ENCODE peak calls at places on chromosomes 7 and 10, in eight cellular contexts. One of them, this sample, is unnamed.

GRCh38 chr10:69955897-69956832 is 96.5 kb upstream of the MACROH2A2 start:
- DNase-seq in A549: no peak
- DNase-seq in AG10803: no peak
- DNase-seq in pancreas: no peak
- DNase-seq in prostate gland: no peak
- DNase-seq in left lung: peak; percentile 15
- DNase-seq in IMR-90: no peak
- DNase-seq in gastrocnemius medialis: no peak
- DNase-seq in this sample: no peak

GRCh38 chr10:126842836-126843235 is 62.4 kb upstream of the DOCK1 start:
- DNase-seq in IMR-90: no peak
- DNase-seq in prostate gland: no peak
- DNase-seq in gastrocnemius medialis: no peak
- DNase-seq in AG10803: no peak
- DNase-seq in left lung: no peak
- DNase-seq in A549: no peak
- DNase-seq in pancreas: no peak
- DNase-seq in this sample: no peak

GRCh38 chr10:21021843-21022594 is 124.9 kb upstream of the NEBL start:
- DNase-seq in prostate gland: no peak
- DNase-seq in pancreas: no peak
- DNase-seq in A549: peak; percentile 22
- DNase-seq in AG10803: no peak
- DNase-seq in IMR-90: no peak
- DNase-seq in gastrocnemius medialis: no peak
- DNase-seq in left lung: no peak
- DNase-seq in this sample: peak; percentile 3

GRCh38 chr10:14325325-14325955 is 5.3 kb downstream of the FRMD4A start:
- DNase-seq in IMR-90: peak; percentile 12
- DNase-seq in AG10803: no peak
- DNase-seq in gastrocnemius medialis: no peak
- DNase-seq in left lung: no peak
- DNase-seq in prostate gland: peak; percentile 39
- DNase-seq in pancreas: peak; percentile 82
- DNase-seq in A549: peak; percentile 18
- DNase-seq in this sample: peak; percentile 55

GRCh38 chr7:80018941-80019808 is 115.5 kb upstream of the GNAI1 start:
- DNase-seq in AG10803: peak; percentile 38
- DNase-seq in IMR-90: peak; percentile 64
- DNase-seq in A549: peak; percentile 54
- DNase-seq in left lung: peak; percentile 36
- DNase-seq in prostate gland: no peak
- DNase-seq in pancreas: no peak
- DNase-seq in gastrocnemius medialis: no peak
- DNase-seq in this sample: no peak

GRCh38 chr7:37105119-37105518 is 343.5 kb downstream of the ELMO1 start:
- DNase-seq in left lung: no peak
- DNase-seq in IMR-90: no peak
- DNase-seq in AG10803: no peak
- DNase-seq in gastrocnemius medialis: no peak
- DNase-seq in A549: no peak
- DNase-seq in pancreas: no peak
- DNase-seq in prostate gland: no peak
- DNase-seq in this sample: no peak

GRCh38 chr10:121459279-121459764 is 138.9 kb downstream of the FGFR2 start:
- DNase-seq in left lung: no peak
- DNase-seq in prostate gland: no peak
- DNase-seq in IMR-90: no peak
- DNase-seq in A549: no peak
- DNase-seq in AG10803: no peak
- DNase-seq in pancreas: no peak
- DNase-seq in gastrocnemius medialis: no peak
- DNase-seq in this sample: no peak

GRCh38 chr10:78069151-78069550 is 35.5 kb downstream of the RPS24 start:
- DNase-seq in left lung: no peak
- DNase-seq in AG10803: no peak
- DNase-seq in A549: no peak
- DNase-seq in IMR-90: no peak
- DNase-seq in prostate gland: no peak
- DNase-seq in gastrocnemius medialis: no peak
- DNase-seq in pancreas: no peak
- DNase-seq in this sample: no peak

GRCh38 chr7:142104550-142105527 is 6.7 kb upstream of the MGAM2 start:
- DNase-seq in IMR-90: no peak
- DNase-seq in A549: peak; percentile 50
- DNase-seq in gastrocnemius medialis: no peak
- DNase-seq in pancreas: no peak
- DNase-seq in left lung: peak; percentile 46
- DNase-seq in AG10803: no peak
- DNase-seq in prostate gland: no peak
- DNase-seq in this sample: no peak

GRCh38 chr7:33644489-33644888 is 260.9 kb upstream of the BMPER start:
- DNase-seq in gastrocnemius medialis: no peak
- DNase-seq in IMR-90: peak; percentile 40
- DNase-seq in pancreas: no peak
- DNase-seq in A549: no peak
- DNase-seq in prostate gland: no peak
- DNase-seq in left lung: no peak
- DNase-seq in AG10803: no peak
- DNase-seq in this sample: no peak

GRCh38 chr10:33345236-33345635 is 10.8 kb upstream of the NRP1 start:
- DNase-seq in gastrocnemius medialis: no peak
- DNase-seq in prostate gland: no peak
- DNase-seq in IMR-90: no peak
- DNase-seq in AG10803: no peak
- DNase-seq in pancreas: no peak
- DNase-seq in A549: no peak
- DNase-seq in left lung: no peak
- DNase-seq in this sample: no peak

GRCh38 chr10:15385552-15386455 is 14.7 kb upstream of the FAM171A1 start:
- DNase-seq in left lung: no peak
- DNase-seq in pancreas: no peak
- DNase-seq in AG10803: no peak
- DNase-seq in gastrocnemius medialis: no peak
- DNase-seq in IMR-90: no peak
- DNase-seq in A549: no peak
- DNase-seq in prostate gland: no peak
- DNase-seq in this sample: no peak

GRCh38 chr7:31052504-31052840 is 364 bp downstream of the ADCYAP1R1 start:
- DNase-seq in prostate gland: no peak
- DNase-seq in IMR-90: no peak
- DNase-seq in pancreas: no peak
- DNase-seq in A549: no peak
- DNase-seq in gastrocnemius medialis: no peak
- DNase-seq in left lung: no peak
- DNase-seq in AG10803: no peak
- DNase-seq in this sample: no peak

GRCh38 chr7:79008786-79009185 is 444.7 kb downstream of the MAGI2 start:
- DNase-seq in IMR-90: no peak
- DNase-seq in prostate gland: no peak
- DNase-seq in pancreas: no peak
- DNase-seq in A549: no peak
- DNase-seq in left lung: no peak
- DNase-seq in AG10803: no peak
- DNase-seq in gastrocnemius medialis: no peak
- DNase-seq in this sample: no peak

GRCh38 chr7:12909483-12909882 is 222.1 kb downstream of the ARL4A start:
- DNase-seq in gastrocnemius medialis: no peak
- DNase-seq in prostate gland: no peak
- DNase-seq in IMR-90: no peak
- DNase-seq in left lung: no peak
- DNase-seq in pancreas: no peak
- DNase-seq in A549: no peak
- DNase-seq in AG10803: no peak
- DNase-seq in this sample: no peak

GRCh38 chr10:46229144-46229563 is 57.6 kb upstream of the ANTXRL start:
- DNase-seq in prostate gland: no peak
- DNase-seq in pancreas: no peak
- DNase-seq in AG10803: no peak
- DNase-seq in gastrocnemius medialis: no peak
- DNase-seq in left lung: no peak
- DNase-seq in IMR-90: no peak
- DNase-seq in A549: peak; percentile 64
- DNase-seq in this sample: no peak

DNA sequence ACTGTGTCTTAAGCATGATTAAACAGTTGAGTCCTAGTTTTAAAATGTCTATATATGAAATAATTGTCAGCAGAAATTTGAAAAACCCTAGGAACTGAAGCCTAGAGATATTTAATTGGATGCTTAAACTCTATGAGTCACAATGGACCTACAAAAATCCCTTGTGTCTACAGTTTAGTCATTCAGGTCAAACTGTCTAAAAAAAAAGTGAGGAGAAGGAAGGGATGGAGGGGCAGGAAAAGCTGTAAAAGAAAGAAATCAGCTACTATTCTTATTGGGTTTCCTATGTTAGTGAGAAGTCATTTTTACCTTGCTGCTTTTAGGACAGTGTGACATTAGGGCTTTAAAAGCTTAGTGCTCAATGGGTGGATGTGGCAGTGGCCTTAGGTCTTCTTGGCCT is 406.1 kb upstream of the FZD8 start:
- DNase-seq in AG10803: no peak
- DNase-seq in gastrocnemius medialis: no peak
- DNase-seq in left lung: no peak
- DNase-seq in A549: no peak
- DNase-seq in IMR-90: peak; percentile 25
- DNase-seq in prostate gland: no peak
- DNase-seq in pancreas: no peak
- DNase-seq in this sample: no peak
- H3K4me3 ChIP-seq in AG10803: no peak overlapping the region
- H3K4me3 ChIP-seq in gastrocnemius medialis: no peak overlapping the region
- H3K4me3 ChIP-seq in left lung: no peak overlapping the region
- H3K4me3 ChIP-seq in A549: no peak overlapping the region
- H3K4me3 ChIP-seq in IMR-90: no peak overlapping the region
- H3K4me3 ChIP-seq in prostate gland: no peak overlapping the region
- H3K4me3 ChIP-seq in pancreas: no peak overlapping the region
- H3K4me3 ChIP-seq in this sample: no peak overlapping the region

DNA sequence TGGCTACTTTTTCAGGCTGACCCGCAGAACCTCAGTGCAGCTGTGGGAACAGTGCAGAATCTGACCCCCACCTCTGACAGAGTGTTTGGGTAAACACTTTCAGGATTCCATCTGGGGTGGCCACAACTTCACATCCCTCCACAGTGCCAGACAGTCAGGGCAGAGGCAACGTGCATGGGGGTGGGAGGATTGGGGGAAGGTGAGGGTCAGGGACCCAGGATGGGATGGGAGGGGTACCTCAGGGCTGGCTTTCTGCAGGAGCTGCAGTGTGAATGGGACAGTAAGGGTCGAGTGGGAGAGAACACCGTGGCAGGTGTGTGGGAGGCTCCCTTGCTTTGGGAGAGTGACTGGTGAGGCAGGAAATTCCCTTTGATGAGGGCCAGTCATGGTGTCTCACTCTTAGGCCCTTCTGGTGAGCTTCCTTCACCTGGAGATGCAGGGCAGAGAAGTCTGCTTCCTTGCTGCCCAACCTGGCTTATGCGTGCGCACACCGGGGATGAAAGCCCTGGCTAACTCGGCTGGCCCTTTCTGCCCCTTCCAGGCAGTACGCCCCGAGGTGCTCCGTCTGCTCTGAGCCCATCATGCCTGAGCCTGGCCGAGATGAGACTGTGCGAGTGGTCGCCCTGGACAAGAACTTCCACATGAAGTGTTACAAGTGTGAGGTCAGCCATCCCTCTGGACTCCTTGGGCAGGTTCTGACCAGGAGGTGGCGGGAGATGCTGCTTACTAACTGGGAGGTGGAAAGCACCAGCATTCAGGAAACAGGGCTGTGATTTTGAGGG is 8.4 kb downstream of the ZYX start:
- DNase-seq in left lung: no peak
- DNase-seq in gastrocnemius medialis: no peak
- DNase-seq in pancreas: peak; percentile 68
- DNase-seq in AG10803: no peak
- DNase-seq in A549: no peak
- DNase-seq in prostate gland: no peak
- DNase-seq in IMR-90: no peak
- DNase-seq in this sample: no peak
- TF ChIP-seq CTCF in left lung: no peak
- TF ChIP-seq CTCF in gastrocnemius medialis: no peak
- TF ChIP-seq CTCF in pancreas: no peak
- TF ChIP-seq CTCF in AG10803: no peak
- TF ChIP-seq CTCF in A549: no peak
- TF ChIP-seq CTCF in prostate gland: no peak
- TF ChIP-seq CTCF in IMR-90: peak; percentile 4
- TF ChIP-seq CTCF in this sample: no peak

GRCh38 chr10:51291961-51292360 is 217.7 kb downstream of the PRKG1 start:
- DNase-seq in left lung: no peak
- DNase-seq in IMR-90: no peak
- DNase-seq in pancreas: no peak
- DNase-seq in AG10803: peak; percentile 70
- DNase-seq in gastrocnemius medialis: no peak
- DNase-seq in A549: no peak
- DNase-seq in prostate gland: no peak
- DNase-seq in this sample: no peak

GRCh38 chr10:51301644-51302043 is 227.4 kb downstream of the PRKG1 start:
- DNase-seq in IMR-90: peak; percentile 83
- DNase-seq in prostate gland: no peak
- DNase-seq in A549: no peak
- DNase-seq in left lung: no peak
- DNase-seq in pancreas: no peak
- DNase-seq in AG10803: peak; percentile 53
- DNase-seq in gastrocnemius medialis: no peak
- DNase-seq in this sample: no peak

GRCh38 chr10:51302316-51302715 is 228.0 kb downstream of the PRKG1 start:
- DNase-seq in A549: no peak
- DNase-seq in gastrocnemius medialis: no peak
- DNase-seq in prostate gland: no peak
- DNase-seq in pancreas: no peak
- DNase-seq in IMR-90: peak; percentile 69
- DNase-seq in AG10803: peak; percentile 56
- DNase-seq in left lung: no peak
- DNase-seq in this sample: no peak

GRCh38 chr10:51300617-51301350 is 226.5 kb downstream of the PRKG1 start:
- DNase-seq in A549: no peak
- DNase-seq in prostate gland: no peak
- DNase-seq in left lung: no peak
- DNase-seq in pancreas: no peak
- DNase-seq in IMR-90: no peak
- DNase-seq in gastrocnemius medialis: no peak
- DNase-seq in AG10803: peak; percentile 32
- DNase-seq in this sample: no peak

DNA sequence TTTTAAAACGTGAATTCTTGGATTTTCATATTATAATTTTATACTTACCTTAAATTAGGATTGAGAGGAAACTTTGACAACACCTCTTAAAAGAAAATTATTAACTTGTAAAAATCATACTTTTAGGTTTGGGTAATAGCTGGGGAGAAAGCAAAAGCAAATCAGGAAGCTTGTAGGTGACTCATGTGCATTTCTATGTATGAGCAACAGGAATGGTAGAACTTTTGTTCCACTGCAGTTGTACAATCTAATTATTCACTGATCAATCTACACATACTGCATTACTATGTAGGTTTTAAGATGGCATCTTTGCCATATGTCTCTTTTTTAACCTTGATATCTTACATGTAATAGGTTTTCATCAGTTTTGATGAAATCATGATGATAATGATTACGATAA is 223.2 kb downstream of the PRKG1 start:
- DNase-seq in pancreas: no peak
- DNase-seq in left lung: no peak
- DNase-seq in gastrocnemius medialis: no peak
- DNase-seq in IMR-90: peak; percentile 74
- DNase-seq in AG10803: peak; percentile 51
- DNase-seq in A549: no peak
- DNase-seq in prostate gland: no peak
- DNase-seq in this sample: no peak
- H3K4me3 ChIP-seq in pancreas: no peak overlapping the region
- H3K4me3 ChIP-seq in left lung: no peak overlapping the region
- H3K4me3 ChIP-seq in gastrocnemius medialis: no peak overlapping the region
- H3K4me3 ChIP-seq in IMR-90: no peak overlapping the region
- H3K4me3 ChIP-seq in AG10803: no peak overlapping the region
- H3K4me3 ChIP-seq in A549: no peak overlapping the region
- H3K4me3 ChIP-seq in prostate gland: no peak overlapping the region
- H3K4me3 ChIP-seq in this sample: no peak overlapping the region

GRCh38 chr7:154856737-154857136 is 146.2 kb downstream of the PAXIP1 start:
- DNase-seq in A549: no peak
- DNase-seq in pancreas: no peak
- DNase-seq in left lung: no peak
- DNase-seq in IMR-90: no peak
- DNase-seq in prostate gland: no peak
- DNase-seq in AG10803: no peak
- DNase-seq in gastrocnemius medialis: no peak
- DNase-seq in this sample: peak; percentile 31
- TF ChIP-seq CTCF in A549: no peak
- TF ChIP-seq CTCF in pancreas: no peak
- TF ChIP-seq CTCF in left lung: no peak
- TF ChIP-seq CTCF in IMR-90: no peak
- TF ChIP-seq CTCF in prostate gland: no peak
- TF ChIP-seq CTCF in AG10803: no peak
- TF ChIP-seq CTCF in gastrocnemius medialis: no peak
- TF ChIP-seq CTCF in this sample: peak; percentile 60